ENCODE peak calls at places on chromosomes 2 and 18, in six cellular contexts. O is choroid plexus epithelial cell; X is heart right ventricle; D is thoracic aorta; R is CD4-positive, alpha-beta T cell; F is BJ. W is an unnamed sample.

GRCh38 chr2:225100269-225100668 is 58.0 kb upstream of the DOCK10 start:
- DNase-seq in F (no peak), R (no peak), D (no peak), O (peak; percentile 78), X (no peak), W (no peak)

GRCh38 chr18:54528942-54529376 is 62.1 kb upstream of the DYNAP start:
- DNase-seq in O (no peak), F (no peak), X (no peak), D (no peak), R (no peak), W (no peak)

GRCh38 chr18:59087391-59087790 is 52.3 kb upstream of the SEC11C start:
- DNase-seq in F (no peak), D (no peak), O (no peak), R (no peak), X (no peak), W (no peak)

GRCh38 chr18:23353459-23353858 is 99.6 kb upstream of the RIOK3 start:
- DNase-seq in R (no peak), X (no peak), F (no peak), D (no peak), O (no peak), W (no peak)

GRCh38 chr18:49858309-49859005 is 45.1 kb upstream of the ACAA2 start:
- DNase-seq in F (no peak), X (peak; percentile 58), D (no peak), O (peak; percentile 87), R (peak; percentile 66), W (no peak)

GRCh38 chr2:234304945-234305344 is 191.9 kb downstream of the ARL4C start:
- DNase-seq in R (no peak), X (no peak), F (no peak), O (peak; percentile 59), D (no peak), W (no peak)

GRCh38 chr2:144230452-144231085 is 289.4 kb downstream of the ZEB2 start:
- DNase-seq in O (peak; percentile 47), D (no peak), F (no peak), X (no peak), R (no peak), W (no peak)

GRCh38 chr2:231223001-231223375 is 24.6 kb downstream of the ARMC9 start:
- DNase-seq in F (no peak), R (no peak), X (no peak), D (no peak), O (no peak), W (no peak)

GRCh38 chr2:129758461-129759185 is 220.8 kb upstream of the RAB6C start:
- DNase-seq in X (no peak), R (no peak), D (no peak), O (no peak), F (no peak), W (peak; percentile 81)

GRCh38 chr18:8247700-8248099 is 361.5 kb upstream of the RAB12 start:
- DNase-seq in O (no peak), D (no peak), F (no peak), X (no peak), R (no peak), W (no peak)
- TF ChIP-seq CTCF in O (no peak), D (no peak), F (no peak), X (no peak), R (no peak), W (no peak)

DNA sequence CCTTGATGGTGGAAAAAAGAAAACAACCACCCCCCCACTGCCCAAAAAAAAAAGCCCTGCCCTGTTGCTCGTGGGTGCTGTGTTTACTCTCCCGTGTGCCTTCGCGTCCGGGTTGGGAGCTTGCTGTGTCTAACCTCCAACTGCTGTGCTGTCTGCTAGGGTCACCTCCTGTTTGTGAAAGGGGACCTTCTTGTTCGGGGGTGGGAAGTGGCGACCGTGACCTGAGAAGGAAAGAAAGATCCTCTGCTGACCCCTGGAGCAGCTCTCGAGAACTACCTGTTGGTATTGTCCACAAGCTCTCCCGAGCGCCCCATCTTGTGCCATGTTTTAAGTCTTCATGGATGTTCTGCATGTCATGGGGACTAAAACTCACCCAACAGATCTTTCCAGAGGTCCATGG is 28.0 kb downstream of the MAL start:
- DNase-seq in D (no peak), R (no peak), O (no peak), F (no peak), X (no peak), W (peak; percentile 30)
- TF ChIP-seq CTCF in D (no peak), R (no peak), O (peak; percentile 3), F (no peak), X (peak; percentile 33), W (no peak)

GRCh38 chr18:78396077-78396476 is 583.5 kb upstream of the SALL3 start:
- DNase-seq in F (no peak), X (no peak), D (no peak), O (no peak), R (no peak), W (no peak)

GRCh38 chr18:78393463-78393862 is 586.2 kb upstream of the SALL3 start:
- DNase-seq in F (no peak), X (no peak), R (no peak), D (no peak), O (no peak), W (no peak)

GRCh38 chr18:78396756-78397155 is 582.9 kb upstream of the SALL3 start:
- DNase-seq in X (no peak), F (no peak), O (no peak), R (no peak), D (no peak), W (no peak)

GRCh38 chr18:78390348-78390929 is 589.2 kb upstream of the SALL3 start:
- DNase-seq in F (no peak), O (no peak), X (no peak), D (no peak), R (no peak), W (no peak)

DNA sequence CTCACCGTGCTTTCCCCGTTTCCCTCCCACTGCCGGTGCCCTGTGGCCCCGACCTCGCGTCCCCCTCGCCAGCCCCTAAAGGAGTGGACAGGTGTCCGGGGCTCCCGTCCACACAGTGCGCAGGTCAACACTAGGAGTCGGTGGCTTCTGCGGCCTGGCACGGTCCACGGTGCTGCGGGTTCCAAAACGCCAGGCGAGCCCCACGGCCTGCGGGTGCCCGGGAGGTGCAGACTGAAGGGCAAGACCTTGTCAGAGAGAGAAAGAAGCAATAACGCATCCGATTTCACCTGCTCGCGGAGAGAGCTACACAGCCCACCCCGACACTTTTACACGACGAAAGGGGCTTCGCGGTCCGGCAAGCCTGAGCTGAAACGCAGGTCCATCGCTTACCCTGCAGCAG is 588.6 kb upstream of the SALL3 start:
- DNase-seq in R (no peak), D (no peak), X (no peak), F (no peak), O (no peak), W (no peak)
- TF ChIP-seq CTCF in R (no peak), D (no peak), X (no peak), F (no peak), O (no peak), W (no peak)

DNA sequence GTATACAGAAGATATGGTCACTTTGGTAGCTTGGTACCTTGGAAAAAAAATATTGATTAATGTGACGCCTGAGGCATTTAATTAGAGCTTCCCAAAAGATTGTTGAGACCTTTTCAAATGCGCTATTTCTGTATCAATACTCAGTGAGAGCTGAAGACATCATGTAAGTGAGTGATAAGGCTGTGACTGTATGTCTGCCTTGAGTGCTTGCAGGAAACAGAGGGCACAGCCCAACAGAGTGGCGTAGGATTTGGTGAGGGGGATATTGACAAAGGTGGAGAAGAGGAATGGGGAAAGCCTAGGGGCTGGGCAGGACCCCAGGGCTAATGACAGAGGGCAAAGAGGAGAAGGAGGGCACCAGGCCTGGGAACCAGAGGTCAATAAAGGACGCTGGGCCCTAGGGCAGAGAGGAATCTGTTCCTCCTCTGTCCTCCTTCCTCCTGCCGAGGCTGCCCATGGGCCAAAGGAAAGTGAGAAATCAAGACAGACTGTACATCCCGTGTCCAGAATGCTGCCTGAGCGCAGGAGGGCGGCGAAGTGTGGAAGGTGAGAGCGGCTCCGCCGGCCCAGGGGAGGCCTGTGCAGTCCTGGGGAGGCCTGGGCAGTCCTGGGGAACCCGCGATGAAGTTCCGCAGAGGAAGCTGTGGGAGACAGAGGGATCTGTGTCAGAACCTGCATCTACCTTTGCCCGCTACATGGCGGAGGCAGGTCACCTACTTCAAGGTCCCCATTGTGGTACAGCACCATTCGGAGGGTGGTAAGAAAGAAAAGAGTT is 228.6 kb upstream of the PIEZO2 start:
- DNase-seq in F (no peak), X (no peak), O (no peak), D (no peak), R (no peak), W (no peak)
- TF ChIP-seq CTCF in F (no peak), X (no peak), O (no peak), D (no peak), R (no peak), W (no peak)

DNA sequence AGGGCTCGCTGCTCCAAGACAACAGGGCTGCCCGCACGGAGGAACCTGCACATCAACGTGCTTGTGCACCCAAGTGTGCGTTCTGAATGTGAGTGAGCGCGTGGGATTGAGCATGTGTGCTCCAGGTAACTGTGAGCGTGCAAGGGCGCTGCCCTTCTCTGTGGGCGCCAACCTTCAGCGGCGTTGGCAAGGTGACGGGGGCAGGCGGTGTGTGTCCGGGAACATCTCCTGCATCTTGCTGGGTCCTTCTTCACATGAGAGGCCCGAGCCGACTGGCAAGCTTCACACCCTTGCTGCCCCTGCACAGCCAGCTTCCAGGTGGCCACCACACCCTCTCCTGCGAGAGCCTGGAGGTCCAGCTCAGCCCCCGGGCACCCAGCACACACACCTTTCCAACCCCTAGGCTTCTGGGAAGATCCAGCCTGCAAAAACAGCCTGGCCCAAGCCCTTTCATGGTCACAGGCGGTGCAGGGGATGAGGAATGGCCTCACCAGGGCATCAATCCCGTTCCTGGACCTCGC is 220.9 kb downstream of the HDAC4 start:
- DNase-seq in X (no peak), O (no peak), D (no peak), R (no peak), F (no peak), W (no peak)
- TF ChIP-seq CTCF in X (no peak), O (no peak), D (no peak), R (no peak), F (no peak), W (no peak)

DNA sequence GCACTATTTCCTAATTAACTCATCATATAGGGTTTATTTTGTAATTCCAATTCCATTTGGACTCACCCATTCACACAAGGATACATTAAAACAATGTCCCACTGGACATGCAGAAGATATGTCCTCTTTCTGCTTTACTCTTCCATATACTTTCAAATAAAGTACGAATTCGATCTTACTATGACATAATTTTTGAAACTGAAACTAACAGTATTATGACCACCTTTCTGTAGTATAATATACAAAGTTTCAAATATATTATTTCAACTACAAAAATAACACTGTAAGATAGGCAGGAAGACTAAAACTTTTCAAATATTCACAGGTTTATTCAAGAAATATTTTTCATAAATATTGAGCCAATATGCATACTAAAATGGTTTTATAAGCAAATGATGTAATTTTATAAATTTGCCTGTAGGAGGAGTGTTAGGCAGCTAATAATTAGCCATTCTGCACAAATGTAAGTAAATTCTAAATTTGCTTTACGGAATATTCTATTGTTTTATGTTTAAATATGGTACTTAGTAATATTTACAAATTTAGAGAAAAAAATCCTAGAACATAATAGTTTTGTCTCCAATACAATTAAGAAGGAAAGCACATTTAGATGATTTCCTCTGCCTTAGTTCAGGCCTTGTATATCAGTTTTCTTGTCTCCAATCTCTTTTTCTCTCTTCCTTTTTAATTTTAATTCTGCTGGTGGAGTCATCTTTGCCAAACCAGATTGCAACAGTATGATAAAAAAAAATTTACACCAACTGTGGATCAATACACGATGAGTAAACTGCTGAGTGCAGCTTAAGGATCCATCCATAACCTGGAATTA is 85.9 kb downstream of the CERKL start:
- DNase-seq in X (no peak), O (peak; percentile 25), D (no peak), R (no peak), F (no peak), W (no peak)
- TF ChIP-seq CTCF in X (peak; percentile 14), O (peak; percentile 44), D (no peak), R (peak; percentile 34), F (peak; percentile 29), W (peak; percentile 70)

W was measured in CD14-positive monocyte.